ENCODE peak calls at places on chromosomes 11 and 22, in six cellular contexts. One of them, this sample, is unnamed.

GRCh38 chr11:74429205-74429604 is 31.0 kb upstream of the PGM2L1 start:
- DNase-seq in psoas muscle: no peak
- DNase-seq in EH: no peak
- DNase-seq in Jurkat, Clone E6-1: no peak
- DNase-seq in NCI-H82: no peak
- DNase-seq in NCI-H460: no peak
- DNase-seq in this sample: no peak

GRCh38 chr11:46373787-46374740 is 7.4 kb upstream of the MDK start:
- DNase-seq in NCI-H460: no peak
- DNase-seq in EH: no peak
- DNase-seq in psoas muscle: peak
- DNase-seq in Jurkat, Clone E6-1: no peak
- DNase-seq in NCI-H82: no peak
- DNase-seq in this sample: no peak

GRCh38 chr22:33247758-33248157 is 189.6 kb upstream of the SYN3 start:
- DNase-seq in EH: peak
- DNase-seq in NCI-H82: no peak
- DNase-seq in Jurkat, Clone E6-1: no peak
- DNase-seq in psoas muscle: no peak
- DNase-seq in NCI-H460: no peak
- DNase-seq in this sample: no peak

GRCh38 chr22:27480487-27480886 is 321.1 kb downstream of the MN1 start:
- DNase-seq in psoas muscle: no peak
- DNase-seq in NCI-H460: no peak
- DNase-seq in NCI-H82: no peak
- DNase-seq in Jurkat, Clone E6-1: no peak
- DNase-seq in EH: no peak
- DNase-seq in this sample: no peak

GRCh38 chr11:69314555-69314954 is 20.6 kb downstream of the MYEOV start:
- DNase-seq in NCI-H82: no peak
- DNase-seq in NCI-H460: no peak
- DNase-seq in psoas muscle: no peak
- DNase-seq in EH: no peak
- DNase-seq in Jurkat, Clone E6-1: no peak
- DNase-seq in this sample: no peak

GRCh38 chr11:125357551-125357950 is 138.5 kb downstream of the FEZ1 start:
- DNase-seq in NCI-H460: no peak
- DNase-seq in NCI-H82: no peak
- DNase-seq in psoas muscle: no peak
- DNase-seq in Jurkat, Clone E6-1: no peak
- DNase-seq in EH: no peak
- DNase-seq in this sample: no peak

GRCh38 chr11:17063171-17064002 is 14.1 kb downstream of the RPS13 start:
- DNase-seq in Jurkat, Clone E6-1: no peak
- DNase-seq in psoas muscle: peak
- DNase-seq in NCI-H82: peak
- DNase-seq in NCI-H460: peak
- DNase-seq in EH: peak
- DNase-seq in this sample: no peak

GRCh38 chr11:104254347-104254746 is 90.4 kb upstream of the PDGFD start:
- DNase-seq in psoas muscle: no peak
- DNase-seq in Jurkat, Clone E6-1: peak
- DNase-seq in EH: peak
- DNase-seq in NCI-H82: peak
- DNase-seq in NCI-H460: peak
- DNase-seq in this sample: no peak

GRCh38 chr11:48095779-48096470 is 115.6 kb downstream of the PTPRJ start:
- DNase-seq in NCI-H82: no peak
- DNase-seq in psoas muscle: no peak
- DNase-seq in Jurkat, Clone E6-1: no peak
- DNase-seq in NCI-H460: no peak
- DNase-seq in EH: peak
- DNase-seq in this sample: no peak

GRCh38 chr22:35437038-35437437 is 37.1 kb downstream of the MCM5 start:
- DNase-seq in NCI-H82: peak
- DNase-seq in EH: peak
- DNase-seq in psoas muscle: no peak
- DNase-seq in NCI-H460: no peak
- DNase-seq in Jurkat, Clone E6-1: no peak
- DNase-seq in this sample: no peak

GRCh38 chr22:50157976-50158375 is 12.6 kb upstream of the PANX2 start:
- DNase-seq in EH: no peak
- DNase-seq in NCI-H460: no peak
- DNase-seq in NCI-H82: no peak
- DNase-seq in psoas muscle: no peak
- DNase-seq in Jurkat, Clone E6-1: no peak
- DNase-seq in this sample: no peak

GRCh38 chr22:25404556-25404922 is 159.9 kb upstream of the GRK3 start:
- DNase-seq in NCI-H460: no peak
- DNase-seq in EH: no peak
- DNase-seq in psoas muscle: no peak
- DNase-seq in Jurkat, Clone E6-1: no peak
- DNase-seq in NCI-H82: no peak
- DNase-seq in this sample: no peak

GRCh38 chr11:115665958-115666357 is 161.7 kb upstream of the CADM1 start:
- DNase-seq in psoas muscle: no peak
- DNase-seq in EH: peak
- DNase-seq in NCI-H82: no peak
- DNase-seq in NCI-H460: no peak
- DNase-seq in Jurkat, Clone E6-1: no peak
- DNase-seq in this sample: no peak

GRCh38 chr22:30305519-30305905 is 16.2 kb upstream of the CASTOR1 start:
- DNase-seq in Jurkat, Clone E6-1: peak
- DNase-seq in NCI-H460: no peak
- DNase-seq in EH: peak
- DNase-seq in NCI-H82: no peak
- DNase-seq in psoas muscle: peak
- DNase-seq in this sample: no peak

GRCh38 chr11:94583213-94583884 is 16.2 kb downstream of the PIWIL4 start:
- DNase-seq in NCI-H82: peak
- DNase-seq in psoas muscle: no peak
- DNase-seq in NCI-H460: no peak
- DNase-seq in Jurkat, Clone E6-1: no peak
- DNase-seq in EH: no peak
- DNase-seq in this sample: no peak

GRCh38 chr11:1161410-1162152 is 3.8 kb downstream of the MUC5AC start:
- DNase-seq in NCI-H460: no peak
- DNase-seq in psoas muscle: no peak
- DNase-seq in NCI-H82: no peak
- DNase-seq in EH: no peak
- DNase-seq in Jurkat, Clone E6-1: no peak
- DNase-seq in this sample: no peak

GRCh38 chr11:34199525-34199924 is 94.1 kb downstream of the NAT10 start:
- DNase-seq in psoas muscle: no peak
- DNase-seq in NCI-H460: no peak
- DNase-seq in NCI-H82: no peak
- DNase-seq in Jurkat, Clone E6-1: no peak
- DNase-seq in EH: no peak
- DNase-seq in this sample: no peak

GRCh38 chr11:122981388-122982264 is at the start of gene BSX:
- DNase-seq in NCI-H460: peak
- DNase-seq in NCI-H82: peak
- DNase-seq in psoas muscle: peak
- DNase-seq in EH: peak
- DNase-seq in Jurkat, Clone E6-1: peak
- DNase-seq in this sample: no peak

GRCh38 chr22:36397081-36397766 is 9.5 kb upstream of the MYH9 start:
- DNase-seq in Jurkat, Clone E6-1: no peak
- DNase-seq in psoas muscle: no peak
- DNase-seq in EH: peak
- DNase-seq in NCI-H460: no peak
- DNase-seq in NCI-H82: no peak
- DNase-seq in this sample: no peak

GRCh38 chr11:6650980-6651379 is 4.6 kb downstream of the DCHS1 start:
- DNase-seq in NCI-H460: no peak
- DNase-seq in NCI-H82: no peak
- DNase-seq in Jurkat, Clone E6-1: no peak
- DNase-seq in psoas muscle: no peak
- DNase-seq in EH: no peak
- DNase-seq in this sample: no peak

GRCh38 chr11:77197626-77198320 is 69.7 kb downstream of the MYO7A start:
- DNase-seq in NCI-H82: no peak
- DNase-seq in psoas muscle: peak
- DNase-seq in NCI-H460: no peak
- DNase-seq in Jurkat, Clone E6-1: no peak
- DNase-seq in EH: no peak
- DNase-seq in this sample: no peak

GRCh38 chr11:14500181-14500651 is 605 bp upstream of the COPB1 start:
- DNase-seq in EH: peak
- DNase-seq in psoas muscle: no peak
- DNase-seq in Jurkat, Clone E6-1: peak
- DNase-seq in NCI-H460: no peak
- DNase-seq in NCI-H82: peak
- DNase-seq in this sample: no peak

GRCh38 chr11:69911310-69912160 is 92.3 kb upstream of the FGF3 start:
- DNase-seq in EH: no peak
- DNase-seq in NCI-H460: no peak
- DNase-seq in Jurkat, Clone E6-1: no peak
- DNase-seq in psoas muscle: peak
- DNase-seq in NCI-H82: no peak
- DNase-seq in this sample: no peak

GRCh38 chr22:46865642-46866041 is 103.2 kb downstream of the TBC1D22A start:
- DNase-seq in NCI-H460: no peak
- DNase-seq in Jurkat, Clone E6-1: no peak
- DNase-seq in psoas muscle: no peak
- DNase-seq in NCI-H82: no peak
- DNase-seq in EH: no peak
- DNase-seq in this sample: no peak

GRCh38 chr22:37209140-37209845 is 3.0 kb downstream of the SSTR3 start:
- DNase-seq in NCI-H82: no peak
- DNase-seq in psoas muscle: peak
- DNase-seq in EH: no peak
- DNase-seq in NCI-H460: no peak
- DNase-seq in Jurkat, Clone E6-1: no peak
- DNase-seq in this sample: no peak

GRCh38 chr11:72813740-72814138 is 472 bp upstream of the ATG16L2 start:
- DNase-seq in EH: peak
- DNase-seq in NCI-H460: peak
- DNase-seq in Jurkat, Clone E6-1: peak
- DNase-seq in psoas muscle: peak
- DNase-seq in NCI-H82: peak
- DNase-seq in this sample: no peak